ENCODE peak calls at places on chromosomes 1 and 21, in five cellular contexts. A is fibroblast of pulmonary artery, R is A549, B is mammary epithelial cell, N is esophagus squamous epithelium. J is an unnamed sample.

GRCh38 chr1:14567056-14567455 is 31.4 kb upstream of the KAZN start:
- DNase-seq in B (peak), A (no peak), N (no peak), R (no peak), J (no peak)

GRCh38 chr21:16851054-16851453 is 661.8 kb upstream of the CXADR start:
- DNase-seq in R (no peak), A (no peak), B (no peak), N (no peak), J (no peak)

GRCh38 chr1:16724718-16725438 is 15.4 kb upstream of the RNU1-4 start:
- DNase-seq in R (no peak), B (no peak), A (no peak), N (no peak), J (no peak)

GRCh38 chr1:29690156-29690555 is 453.8 kb downstream of the PTPRU start:
- DNase-seq in A (no peak), N (no peak), R (no peak), B (no peak), J (no peak)

GRCh38 chr21:38937286-38937790 is 131.6 kb downstream of the ETS2 start:
- DNase-seq in B (peak), A (no peak), N (no peak), R (no peak), J (no peak)

GRCh38 chr1:15578921-15579682 is 5.7 kb downstream of the AGMAT start:
- DNase-seq in N (peak), A (no peak), R (no peak), B (no peak), J (no peak)

GRCh38 chr1:85109475-85109874 is 61.2 kb upstream of the MCOLN3 start:
- DNase-seq in A (peak), R (peak), N (no peak), B (peak), J (peak)

GRCh38 chr21:41615613-41616012 is 107.7 kb upstream of the TMPRSS2 start:
- DNase-seq in N (no peak), A (peak), R (no peak), B (peak), J (peak)

GRCh38 chr1:241706967-241707366 is 54.9 kb downstream of the WDR64 start:
- DNase-seq in R (peak), B (peak), N (no peak), A (no peak), J (peak)

GRCh38 chr1:207902566-207902965 is 8.4 kb downstream of the CD34 start:
- DNase-seq in N (no peak), A (no peak), R (no peak), B (no peak), J (no peak)

GRCh38 chr1:39631361-39632331 is 7.8 kb downstream of the HEYL start:
- DNase-seq in N (no peak), B (no peak), R (no peak), A (no peak), J (no peak)

GRCh38 chr1:39635871-39636210 is 3.6 kb downstream of the HEYL start:
- DNase-seq in A (no peak), B (no peak), R (no peak), N (no peak), J (no peak)

GRCh38 chr1:39635205-39635870 is 4.1 kb downstream of the HEYL start:
- DNase-seq in R (no peak), B (no peak), N (no peak), A (peak), J (no peak)

GRCh38 chr1:39633422-39633821 is 6.0 kb downstream of the HEYL start:
- DNase-seq in A (no peak), R (no peak), N (no peak), B (no peak), J (no peak)

DNA sequence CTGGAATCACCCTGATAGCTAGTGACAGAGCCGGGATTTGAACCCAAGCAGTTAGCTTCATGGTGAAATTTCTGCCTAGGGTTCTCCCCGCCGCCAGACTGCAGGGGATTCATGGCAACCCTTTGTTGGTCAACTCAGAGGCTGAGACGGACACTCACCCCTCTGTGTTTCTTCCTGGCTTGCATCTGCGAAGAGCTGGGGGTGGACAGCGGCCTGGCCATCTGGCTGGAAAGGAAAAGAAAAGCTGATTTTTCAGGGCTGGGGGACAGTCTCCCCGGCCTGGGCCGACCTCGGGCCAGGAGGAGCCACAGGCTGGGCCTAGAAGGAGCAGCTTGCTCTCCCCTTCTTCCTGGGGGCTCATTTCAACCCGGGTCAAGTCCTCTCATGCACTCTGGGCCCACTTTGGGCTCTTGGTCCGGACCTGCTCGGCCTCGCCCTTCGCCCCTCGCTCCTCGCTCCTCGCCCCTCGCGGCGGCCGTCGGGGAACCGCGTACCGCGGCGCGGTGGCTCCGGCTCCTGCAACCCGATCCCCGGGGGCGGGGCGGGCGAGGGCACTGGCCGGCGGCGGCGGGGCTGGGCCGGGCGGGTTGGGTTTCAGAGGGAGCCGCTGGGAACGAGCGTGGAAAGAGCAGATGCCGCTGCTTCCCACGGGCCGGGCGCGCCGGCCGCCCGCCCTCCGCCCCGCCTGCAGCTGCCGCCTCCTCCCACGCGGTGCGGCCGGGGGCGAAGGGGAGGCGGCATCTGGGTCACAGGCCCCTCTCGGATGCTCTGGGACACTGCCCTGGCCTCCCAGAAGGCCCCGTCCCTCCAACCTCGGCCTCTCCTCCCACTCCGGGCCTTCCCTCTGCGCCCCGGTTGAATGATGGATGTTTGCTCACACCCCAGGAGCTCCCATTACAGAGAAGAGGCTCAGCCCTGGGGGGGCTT is 6.7 kb downstream of the HEYL start:
- DNase-seq in N (no peak), A (peak), R (no peak), B (no peak), J (peak)
- H3K4me3 ChIP-seq in N (peak), A (no peak), R (no peak), B (no peak), J (no peak)

GRCh38 chr1:3785458-3786157 is 10.7 kb downstream of the LRRC47 start:
- DNase-seq in R (no peak), B (peak), N (no peak), A (peak), J (no peak)
- TF ChIP-seq CTCF in R (peak), B (peak), N (no peak), A (peak), J (no peak)

DNA sequence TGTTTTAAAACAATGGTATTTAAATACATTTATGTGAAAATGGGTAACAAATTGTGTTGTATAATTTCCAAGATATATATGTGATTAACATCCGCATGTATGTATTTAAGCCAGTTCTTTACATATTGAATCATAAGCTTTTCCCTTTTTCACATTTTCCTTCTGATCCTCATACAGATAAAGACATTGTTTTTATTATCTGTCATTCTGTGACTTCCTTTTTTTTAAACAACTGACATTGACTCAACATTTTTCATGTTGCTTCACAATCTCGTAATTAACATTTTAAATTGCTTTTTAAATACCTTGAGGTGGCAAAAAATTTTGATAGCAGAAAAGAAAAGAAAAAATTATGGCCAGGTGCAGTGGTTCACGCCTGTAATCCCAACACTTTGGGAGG is 1.4 kb downstream of the STXBP3 start:
- DNase-seq in N (no peak), A (no peak), B (no peak), R (no peak), J (no peak)
- H3K4me3 ChIP-seq in N (peak), A (peak), B (peak), R (peak), J (peak)

GRCh38 chr1:179877586-179878265 is at the start of gene TOR1AIP2:
- DNase-seq in A (peak), N (peak), B (peak), R (peak), J (peak)
- TF ChIP-seq CTCF in A (no peak), N (no peak), B (no peak), R (no peak), J (no peak)

DNA sequence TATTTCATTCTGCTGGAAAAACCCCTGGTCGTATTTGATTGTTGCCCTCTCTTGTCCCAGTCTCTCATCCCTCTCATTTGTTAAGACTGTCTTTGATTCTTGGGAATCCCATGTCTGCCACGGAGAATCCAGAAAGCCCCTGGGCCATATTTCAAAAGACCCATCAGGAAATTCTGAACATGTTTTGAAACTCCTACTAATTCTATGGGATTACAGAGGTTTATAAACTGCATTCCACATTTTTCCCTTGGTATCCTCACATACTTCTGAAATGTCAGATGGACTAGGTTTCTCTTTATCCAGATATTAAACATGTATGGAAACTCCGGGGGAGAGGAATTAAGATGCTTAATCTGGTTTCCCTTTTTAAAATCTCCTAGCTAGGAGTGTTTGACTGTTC is 80.0 kb downstream of the HUNK start:
- DNase-seq in A (no peak), N (no peak), R (no peak), B (no peak), J (no peak)
- H3K4me3 ChIP-seq in A (no peak), N (no peak), R (no peak), B (no peak), J (no peak)